ENCODE peak calls at places on chromosome 12, in seven cellular contexts. Z, V, S, M, O, C and H are unnamed samples.

GRCh38 chr12:61188801-61189595 is 1071.2 kb upstream of the USP15 start:
- DNase-seq in C (no peak), S (no peak), O (no peak), M (no peak), Z (no peak), V (no peak), H (no peak)

GRCh38 chr12:124369901-124370378 is 75.0 kb downstream of the RFLNA start:
- DNase-seq in S (no peak), V (no peak), O (no peak), Z (no peak), C (no peak), M (no peak), H (no peak)

GRCh38 chr12:109599087-109599486 is 25.5 kb downstream of the MVK start:
- DNase-seq in C (no peak), S (no peak), V (no peak), O (no peak), Z (no peak), M (no peak), H (no peak)

GRCh38 chr12:56358836-56359532 is 923 bp downstream of the STAT2 start:
- DNase-seq in V (no peak), S (no peak), M (no peak), C (peak; percentile 84), O (no peak), Z (peak; percentile 58), H (peak; percentile 72)

GRCh38 chr12:49847161-49847560 is 4.3 kb upstream of the BCDIN3D start:
- DNase-seq in O (no peak), S (no peak), C (no peak), M (peak; percentile 16), V (no peak), Z (peak; percentile 46), H (no peak)

GRCh38 chr12:127044841-127045240 is 1222.1 kb upstream of the TMEM132C start:
- DNase-seq in O (no peak), C (no peak), V (no peak), Z (no peak), M (no peak), S (no peak), H (no peak)

GRCh38 chr12:115541891-115542361 is 735.6 kb downstream of the MED13L start:
- DNase-seq in V (no peak), Z (no peak), C (peak; percentile 2), S (no peak), M (no peak), O (no peak), H (no peak)

GRCh38 chr12:111645433-111645832 is 40.3 kb downstream of the BRAP start:
- DNase-seq in C (peak; percentile 63), V (no peak), M (no peak), O (no peak), S (no peak), Z (no peak), H (no peak)

GRCh38 chr12:92938018-92938417 is 8.9 kb upstream of the EEA1 start:
- DNase-seq in O (no peak), C (no peak), S (no peak), V (no peak), M (no peak), Z (no peak), H (no peak)